ENCODE peak calls at places on chromosomes 3 and 15, in seven cellular contexts. T is neuronal stem cell, A is breast epithelium, N is right cardiac atrium, U is esophagus muscularis mucosa, X is MM.1S, O is osteoblast. J is an unnamed sample.

GRCh38 chr3:194139085-194139976 is 3.4 kb downstream of the HES1 start:
- DNase-seq in T (peak; percentile 62), A (no peak), N (peak; percentile 54), U (no peak), X (peak; percentile 60), O (peak; percentile 96), J (no peak)

GRCh38 chr3:58652624-58653023 is 13.9 kb downstream of the FAM3D start:
- DNase-seq in T (no peak), A (no peak), N (no peak), U (no peak), X (no peak), O (no peak), J (no peak)

GRCh38 chr3:127675651-127676391 is 3.1 kb downstream of the ABTB1 start:
- DNase-seq in T (no peak), A (peak; percentile 42), N (no peak), U (no peak), X (no peak), O (no peak), J (peak; percentile 61)

GRCh38 chr3:41701196-41701698 is 260.7 kb downstream of the ULK4 start:
- DNase-seq in T (no peak), A (no peak), N (no peak), U (no peak), X (no peak), O (no peak), J (no peak)

GRCh38 chr15:70154440-70155347 is 57.0 kb upstream of the TLE3 start:
- DNase-seq in T (no peak), A (peak; percentile 10), N (no peak), U (no peak), X (no peak), O (peak; percentile 74), J (no peak)

GRCh38 chr3:10398341-10398740 is 77.4 kb upstream of the SEC13 start:
- DNase-seq in T (no peak), A (no peak), N (no peak), U (no peak), X (no peak), O (peak; percentile 29), J (no peak)

GRCh38 chr3:60046212-60046611 is 996.4 kb upstream of the CFAP20DC start:
- DNase-seq in T (no peak), A (no peak), N (no peak), U (peak; percentile 55), X (no peak), O (no peak), J (no peak)

GRCh38 chr3:16444344-16444743 is 69.2 kb downstream of the RFTN1 start:
- DNase-seq in T (no peak), A (no peak), N (no peak), U (no peak), X (no peak), O (no peak), J (no peak)

GRCh38 chr3:101813817-101814440 is 34.9 kb downstream of the NXPE3 start:
- DNase-seq in T (no peak), A (no peak), N (no peak), U (no peak), X (no peak), O (peak; percentile 37), J (no peak)

GRCh38 chr3:65101450-65101849 is 413.6 kb upstream of the ADAMTS9 start:
- DNase-seq in T (no peak), A (no peak), N (no peak), U (no peak), X (no peak), O (no peak), J (no peak)

GRCh38 chr3:63662500-63662899 is 10.0 kb downstream of the SNTN start:
- DNase-seq in T (no peak), A (no peak), N (no peak), U (no peak), X (no peak), O (no peak), J (no peak)

GRCh38 chr15:58545307-58546065 is 113.7 kb downstream of the LIPC start:
- DNase-seq in T (no peak), A (no peak), N (no peak), U (no peak), X (no peak), O (no peak), J (no peak)

GRCh38 chr3:129917423-129918007 is 24.0 kb upstream of the TMCC1 start:
- DNase-seq in T (no peak), A (no peak), N (no peak), U (no peak), X (no peak), O (no peak), J (no peak)
- H3K9me3 ChIP-seq in T (peaks cover 25% of the 10 kb centered on the region), A (peaks cover 32% of the 10 kb centered on the region), N (peaks cover 4% of the 10 kb centered on the region), U (peaks cover 41% of the 10 kb centered on the region), X (no peaks in the 10 kb centered on the region), O (peaks cover 20% of the 10 kb centered on the region), J (peaks cover 46% of the 10 kb centered on the region)

GRCh38 chr3:90011996-90012395 is 904.6 kb downstream of the EPHA3 start:
- DNase-seq in T (no peak), A (no peak), N (no peak), U (no peak), X (no peak), O (no peak), J (no peak)
- H3K4me1 ChIP-seq in T (peaks cover 6% of the 10 kb centered on the region), A (no peaks in the 10 kb centered on the region), N (peaks cover 3% of the 10 kb centered on the region), U (no peaks in the 10 kb centered on the region), X (no peaks in the 10 kb centered on the region), O (peaks cover 27% of the 10 kb centered on the region), J (peaks cover 10% of the 10 kb centered on the region)

GRCh38 chr15:98826658-98827057 is 178.3 kb downstream of the IGF1R start:
- DNase-seq in T (no peak), A (no peak), N (no peak), U (no peak), X (no peak), O (no peak), J (no peak)

GRCh38 chr15:98824595-98824994 is 176.3 kb downstream of the IGF1R start:
- DNase-seq in T (no peak), A (no peak), N (no peak), U (no peak), X (no peak), O (no peak), J (no peak)

GRCh38 chr15:98834976-98835375 is 172.6 kb downstream of the PGPEP1L start:
- DNase-seq in T (no peak), A (no peak), N (no peak), U (no peak), X (no peak), O (no peak), J (no peak)

GRCh38 chr15:98835889-98836288 is 171.7 kb downstream of the PGPEP1L start:
- DNase-seq in T (no peak), A (no peak), N (no peak), U (no peak), X (no peak), O (no peak), J (no peak)

DNA sequence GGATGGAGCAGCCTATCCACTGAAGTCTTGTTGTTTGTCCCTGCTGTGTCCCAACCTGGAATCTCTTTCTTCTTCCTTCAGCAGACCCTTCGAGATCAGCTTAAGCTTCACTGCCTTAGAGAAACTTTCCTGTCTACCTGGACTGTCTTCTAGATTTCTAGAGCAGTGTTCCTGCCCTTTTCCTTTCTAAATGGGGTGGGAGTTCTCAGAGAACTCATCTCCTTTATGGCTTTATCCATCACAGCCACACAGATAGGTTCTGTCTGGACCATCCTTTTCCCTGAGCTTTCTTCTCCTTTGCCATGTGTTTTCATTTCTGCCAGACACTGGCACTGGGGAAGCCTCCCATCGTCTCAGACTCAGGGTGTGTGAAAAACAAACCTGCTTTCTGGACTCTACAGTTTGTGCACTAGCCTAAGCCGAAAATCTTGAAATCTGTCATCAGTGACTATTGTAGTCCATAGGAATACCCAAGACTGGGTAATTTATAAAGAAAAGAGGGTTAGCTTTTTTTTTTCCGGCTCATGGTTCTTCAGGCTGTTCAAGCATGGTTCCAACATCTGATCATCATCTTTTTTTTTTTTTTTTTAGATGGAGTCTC is 177.5 kb downstream of the PGPEP1L start:
- DNase-seq in T (no peak), A (no peak), N (no peak), U (no peak), X (no peak), O (no peak), J (no peak)
- H3K9me3 ChIP-seq in T (peaks cover 91% of the 10 kb centered on the region), A (peaks cover 48% of the 10 kb centered on the region), N (peaks cover 5% of the 10 kb centered on the region), U (peaks cover 24% of the 10 kb centered on the region), X (no peaks in the 10 kb centered on the region), O (peaks cover 21% of the 10 kb centered on the region), J (peaks cover 70% of the 10 kb centered on the region)

DNA sequence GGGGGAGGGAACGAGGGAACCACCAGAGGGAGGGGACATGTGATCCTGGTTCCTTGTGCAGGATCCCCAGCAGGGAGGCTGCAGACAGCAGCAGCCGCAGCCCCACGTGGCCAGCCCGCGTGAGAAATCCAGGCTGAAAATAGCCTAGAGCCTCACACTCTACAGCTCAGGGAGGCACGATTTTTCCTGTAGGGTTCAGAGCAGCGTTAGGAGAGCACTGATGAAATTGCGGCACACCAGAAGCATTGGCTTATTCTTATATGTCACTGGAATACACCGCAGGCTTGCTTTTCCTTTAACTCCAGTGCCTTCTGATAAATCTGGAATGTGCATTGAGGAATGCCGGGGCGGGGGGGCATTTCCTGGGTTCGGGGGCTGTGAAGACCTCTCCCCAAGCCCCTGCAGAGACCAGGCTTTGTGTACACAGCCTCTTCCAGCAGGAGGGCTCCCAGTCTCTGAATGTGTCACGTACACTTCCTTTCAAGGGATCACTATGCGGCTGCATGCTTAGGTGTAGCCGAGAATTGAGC is 193.0 kb downstream of the ATP10A start:
- DNase-seq in T (peak; percentile 62), A (no peak), N (peak; percentile 70), U (no peak), X (no peak), O (peak; percentile 80), J (peak; percentile 60)
- H3K4me1 ChIP-seq in T (peaks cover 22% of the 10 kb centered on the region), A (peaks cover 2% of the 10 kb centered on the region), N (no peaks in the 10 kb centered on the region), U (peaks cover 21% of the 10 kb centered on the region), X (no peaks in the 10 kb centered on the region), O (peaks cover 21% of the 10 kb centered on the region), J (peaks cover 7% of the 10 kb centered on the region)

GRCh38 chr3:150890320-150890719 is 14.9 kb downstream of the MINDY4B start:
- DNase-seq in T (no peak), A (no peak), N (no peak), U (no peak), X (no peak), O (no peak), J (no peak)
- H3K9me3 ChIP-seq in T (no peaks in the 10 kb centered on the region), A (no peaks in the 10 kb centered on the region), N (no peaks in the 10 kb centered on the region), U (no peaks in the 10 kb centered on the region), X (no peaks in the 10 kb centered on the region), O (no peaks in the 10 kb centered on the region), J (no peaks in the 10 kb centered on the region)

DNA sequence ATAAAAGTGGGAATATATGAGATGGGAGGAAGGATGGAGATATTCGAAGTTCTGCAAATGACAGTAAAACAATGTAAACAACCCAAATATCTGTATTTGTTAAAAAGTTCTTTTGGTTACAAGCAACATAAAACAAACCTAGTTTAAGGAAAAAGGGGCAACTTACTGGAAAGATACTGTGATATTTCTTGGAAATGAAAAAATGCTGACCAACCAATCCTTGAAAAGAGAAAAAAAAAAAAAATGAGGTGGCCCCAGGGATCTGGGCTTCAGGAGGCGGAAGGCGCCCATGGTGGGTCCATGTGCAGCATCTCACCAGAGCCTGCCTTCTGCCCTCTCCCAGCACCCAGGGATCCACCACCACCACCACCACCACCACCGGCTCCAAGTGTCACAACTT is 59.1 kb downstream of the VGLL4 start:
- DNase-seq in T (no peak), A (no peak), N (no peak), U (no peak), X (no peak), O (no peak), J (no peak)
- H3K4me1 ChIP-seq in T (peaks cover 31% of the 10 kb centered on the region), A (no peaks in the 10 kb centered on the region), N (peaks cover 32% of the 10 kb centered on the region), U (peaks cover 61% of the 10 kb centered on the region), X (no peaks in the 10 kb centered on the region), O (peaks cover 61% of the 10 kb centered on the region), J (peaks cover 32% of the 10 kb centered on the region)

J was measured in left lung.